ENCODE peak calls at places on chromosomes 13 and 19, in seven cellular contexts. One of them, this sample, is unnamed.

GRCh38 chr13:51793570-51794273 is 10.2 kb downstream of the DHRS12 start:
- DNase-seq in lower leg skin: no peak
- DNase-seq in GM23338: no peak
- DNase-seq in mucosa of descending colon: no peak
- DNase-seq in RWPE1: peak
- DNase-seq in endothelial cell: no peak
- DNase-seq in BJ: peak
- DNase-seq in this sample: no peak

GRCh38 chr13:77565635-77566034 is 30.1 kb downstream of the SCEL start:
- DNase-seq in lower leg skin: no peak
- DNase-seq in GM23338: peak
- DNase-seq in mucosa of descending colon: no peak
- DNase-seq in RWPE1: peak
- DNase-seq in endothelial cell: peak
- DNase-seq in BJ: no peak
- DNase-seq in this sample: no peak

GRCh38 chr19:18109731-18110671 is 12.4 kb downstream of the MAST3 start:
- DNase-seq in lower leg skin: no peak
- DNase-seq in GM23338: peak
- DNase-seq in mucosa of descending colon: peak
- DNase-seq in RWPE1: no peak
- DNase-seq in endothelial cell: no peak
- DNase-seq in BJ: no peak
- DNase-seq in this sample: no peak

GRCh38 chr13:32622827-32623226 is 36.6 kb downstream of the PDS5B start:
- DNase-seq in lower leg skin: no peak
- DNase-seq in GM23338: no peak
- DNase-seq in mucosa of descending colon: no peak
- DNase-seq in RWPE1: no peak
- DNase-seq in endothelial cell: no peak
- DNase-seq in BJ: no peak
- DNase-seq in this sample: no peak

GRCh38 chr13:110714798-110715394 is 1.4 kb downstream of the ING1 start:
- DNase-seq in lower leg skin: peak
- DNase-seq in GM23338: peak
- DNase-seq in mucosa of descending colon: peak
- DNase-seq in RWPE1: no peak
- DNase-seq in endothelial cell: peak
- DNase-seq in BJ: no peak
- DNase-seq in this sample: peak

GRCh38 chr13:104757712-104758111 is 1691.5 kb upstream of the SLC10A2 start:
- DNase-seq in lower leg skin: no peak
- DNase-seq in GM23338: no peak
- DNase-seq in mucosa of descending colon: no peak
- DNase-seq in RWPE1: no peak
- DNase-seq in endothelial cell: no peak
- DNase-seq in BJ: no peak
- DNase-seq in this sample: no peak

GRCh38 chr13:33794576-33794975 is 23.4 kb upstream of the RFC3 start:
- DNase-seq in lower leg skin: no peak
- DNase-seq in GM23338: no peak
- DNase-seq in mucosa of descending colon: no peak
- DNase-seq in RWPE1: no peak
- DNase-seq in endothelial cell: no peak
- DNase-seq in BJ: no peak
- DNase-seq in this sample: no peak

GRCh38 chr13:43196171-43196611 is 172.8 kb downstream of the DNAJC15 start:
- DNase-seq in lower leg skin: peak
- DNase-seq in GM23338: no peak
- DNase-seq in mucosa of descending colon: no peak
- DNase-seq in RWPE1: no peak
- DNase-seq in endothelial cell: no peak
- DNase-seq in BJ: no peak
- DNase-seq in this sample: peak

GRCh38 chr13:40784540-40784939 is 4.9 kb upstream of the SLC25A15 start:
- DNase-seq in lower leg skin: no peak
- DNase-seq in GM23338: no peak
- DNase-seq in mucosa of descending colon: no peak
- DNase-seq in RWPE1: no peak
- DNase-seq in endothelial cell: no peak
- DNase-seq in BJ: no peak
- DNase-seq in this sample: no peak

GRCh38 chr19:17932485-17933338 is at the start of gene CCDC124:
- DNase-seq in lower leg skin: peak
- DNase-seq in GM23338: peak
- DNase-seq in mucosa of descending colon: peak
- DNase-seq in RWPE1: peak
- DNase-seq in endothelial cell: peak
- DNase-seq in BJ: peak
- DNase-seq in this sample: peak

GRCh38 chr19:28294395-28294794 is 918.6 kb downstream of the UQCRFS1 start:
- DNase-seq in lower leg skin: no peak
- DNase-seq in GM23338: no peak
- DNase-seq in mucosa of descending colon: no peak
- DNase-seq in RWPE1: no peak
- DNase-seq in endothelial cell: no peak
- DNase-seq in BJ: no peak
- DNase-seq in this sample: no peak

GRCh38 chr19:54518844-54519243 is 16.2 kb downstream of the LAIR2 start:
- DNase-seq in lower leg skin: no peak
- DNase-seq in GM23338: no peak
- DNase-seq in mucosa of descending colon: no peak
- DNase-seq in RWPE1: peak
- DNase-seq in endothelial cell: no peak
- DNase-seq in BJ: no peak
- DNase-seq in this sample: no peak

DNA sequence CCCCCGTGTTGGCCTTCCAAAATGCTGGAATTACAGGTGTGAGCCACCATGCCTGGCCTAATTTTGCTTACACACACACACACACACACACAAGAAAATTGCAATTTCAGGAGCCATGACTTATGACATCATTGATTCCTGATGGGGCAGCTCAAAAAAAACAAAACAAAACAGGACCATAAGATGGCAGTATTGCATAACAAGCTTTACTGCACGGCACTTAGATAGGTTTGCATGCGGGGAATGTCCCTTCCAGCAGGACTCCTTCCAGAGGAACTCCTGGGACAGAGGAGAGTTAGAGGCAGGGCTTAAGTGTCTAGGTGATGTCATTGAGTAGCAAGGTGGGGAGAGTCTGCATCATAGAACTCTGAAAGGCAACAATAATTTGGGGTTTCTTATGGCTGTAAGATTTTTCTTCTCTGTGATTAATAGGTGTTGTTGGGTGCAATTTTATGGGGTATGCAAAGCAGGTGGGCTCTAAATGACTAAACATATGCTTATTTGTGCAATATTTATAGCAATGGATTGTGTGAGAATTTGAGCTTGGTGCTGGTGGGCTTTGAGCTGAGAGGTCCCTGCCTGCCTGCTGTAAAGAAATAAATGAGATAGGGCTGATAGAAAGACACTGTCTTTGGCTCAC is 9.0 kb upstream of the ACSBG2 start:
- DNase-seq in lower leg skin: no peak
- DNase-seq in GM23338: peak
- DNase-seq in mucosa of descending colon: no peak
- DNase-seq in RWPE1: peak
- DNase-seq in endothelial cell: no peak
- DNase-seq in BJ: no peak
- DNase-seq in this sample: no peak
- TF ChIP-seq CTCF in lower leg skin: no peak
- TF ChIP-seq CTCF in GM23338: peak
- TF ChIP-seq CTCF in mucosa of descending colon: no peak
- TF ChIP-seq CTCF in RWPE1: no peak
- TF ChIP-seq CTCF in endothelial cell: no peak
- TF ChIP-seq CTCF in BJ: peak
- TF ChIP-seq CTCF in this sample: no peak

GRCh38 chr19:37309834-37310575 is 60.9 kb upstream of the ZNF527 start:
- DNase-seq in lower leg skin: no peak
- DNase-seq in GM23338: peak
- DNase-seq in mucosa of descending colon: no peak
- DNase-seq in RWPE1: no peak
- DNase-seq in endothelial cell: no peak
- DNase-seq in BJ: no peak
- DNase-seq in this sample: no peak
- TF ChIP-seq CTCF in lower leg skin: no peak
- TF ChIP-seq CTCF in GM23338: peak
- TF ChIP-seq CTCF in mucosa of descending colon: no peak
- TF ChIP-seq CTCF in RWPE1: no peak
- TF ChIP-seq CTCF in endothelial cell: no peak
- TF ChIP-seq CTCF in BJ: no peak
- TF ChIP-seq CTCF in this sample: no peak

DNA sequence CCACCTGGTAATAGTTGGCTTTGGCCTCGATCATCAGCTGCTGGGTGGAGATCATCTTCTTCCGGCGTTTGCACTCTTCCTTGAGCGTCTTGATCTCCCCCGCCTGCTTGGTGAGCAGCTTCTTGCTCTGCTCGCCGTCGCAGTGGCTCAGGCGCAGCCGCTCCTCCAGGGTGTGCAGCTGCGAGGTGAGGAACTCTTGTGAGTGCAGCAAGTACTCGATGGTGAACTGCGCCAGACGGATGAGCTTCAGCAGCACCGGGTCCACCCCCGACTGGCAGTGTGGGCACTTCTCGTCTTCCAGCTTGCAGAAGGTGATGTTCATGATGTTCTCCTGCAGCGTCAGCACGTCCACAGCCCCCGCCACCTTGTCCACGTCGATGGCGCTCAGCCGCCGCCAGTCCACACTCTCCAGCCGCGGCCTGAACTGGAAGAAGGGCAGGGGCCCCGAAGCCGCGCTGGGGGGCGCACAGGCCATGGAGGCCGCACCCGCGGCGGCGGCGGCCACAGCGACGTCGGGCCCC is 3.2 kb downstream of the DZIP1 start:
- DNase-seq in lower leg skin: no peak
- DNase-seq in GM23338: peak
- DNase-seq in mucosa of descending colon: no peak
- DNase-seq in RWPE1: no peak
- DNase-seq in endothelial cell: peak
- DNase-seq in BJ: no peak
- DNase-seq in this sample: no peak
- TF ChIP-seq CTCF in lower leg skin: no peak
- TF ChIP-seq CTCF in GM23338: no peak
- TF ChIP-seq CTCF in mucosa of descending colon: no peak
- TF ChIP-seq CTCF in RWPE1: no peak
- TF ChIP-seq CTCF in endothelial cell: no peak
- TF ChIP-seq CTCF in BJ: no peak
- TF ChIP-seq CTCF in this sample: no peak

GRCh38 chr19:58304748-58305064 is 471 bp upstream of the ERVK3-1 start:
- DNase-seq in lower leg skin: no peak
- DNase-seq in GM23338: peak
- DNase-seq in mucosa of descending colon: no peak
- DNase-seq in RWPE1: no peak
- DNase-seq in endothelial cell: no peak
- DNase-seq in BJ: no peak
- DNase-seq in this sample: no peak

GRCh38 chr19:58307736-58308135 is 2.6 kb downstream of the ERVK3-1 start:
- DNase-seq in lower leg skin: no peak
- DNase-seq in GM23338: no peak
- DNase-seq in mucosa of descending colon: no peak
- DNase-seq in RWPE1: no peak
- DNase-seq in endothelial cell: no peak
- DNase-seq in BJ: no peak
- DNase-seq in this sample: no peak

GRCh38 chr19:58304255-58304654 is 922 bp upstream of the ERVK3-1 start:
- DNase-seq in lower leg skin: no peak
- DNase-seq in GM23338: peak
- DNase-seq in mucosa of descending colon: no peak
- DNase-seq in RWPE1: no peak
- DNase-seq in endothelial cell: no peak
- DNase-seq in BJ: no peak
- DNase-seq in this sample: no peak

GRCh38 chr19:58305932-58306323 is 751 bp downstream of the ERVK3-1 start:
- DNase-seq in lower leg skin: no peak
- DNase-seq in GM23338: no peak
- DNase-seq in mucosa of descending colon: no peak
- DNase-seq in RWPE1: no peak
- DNase-seq in endothelial cell: no peak
- DNase-seq in BJ: no peak
- DNase-seq in this sample: no peak

DNA sequence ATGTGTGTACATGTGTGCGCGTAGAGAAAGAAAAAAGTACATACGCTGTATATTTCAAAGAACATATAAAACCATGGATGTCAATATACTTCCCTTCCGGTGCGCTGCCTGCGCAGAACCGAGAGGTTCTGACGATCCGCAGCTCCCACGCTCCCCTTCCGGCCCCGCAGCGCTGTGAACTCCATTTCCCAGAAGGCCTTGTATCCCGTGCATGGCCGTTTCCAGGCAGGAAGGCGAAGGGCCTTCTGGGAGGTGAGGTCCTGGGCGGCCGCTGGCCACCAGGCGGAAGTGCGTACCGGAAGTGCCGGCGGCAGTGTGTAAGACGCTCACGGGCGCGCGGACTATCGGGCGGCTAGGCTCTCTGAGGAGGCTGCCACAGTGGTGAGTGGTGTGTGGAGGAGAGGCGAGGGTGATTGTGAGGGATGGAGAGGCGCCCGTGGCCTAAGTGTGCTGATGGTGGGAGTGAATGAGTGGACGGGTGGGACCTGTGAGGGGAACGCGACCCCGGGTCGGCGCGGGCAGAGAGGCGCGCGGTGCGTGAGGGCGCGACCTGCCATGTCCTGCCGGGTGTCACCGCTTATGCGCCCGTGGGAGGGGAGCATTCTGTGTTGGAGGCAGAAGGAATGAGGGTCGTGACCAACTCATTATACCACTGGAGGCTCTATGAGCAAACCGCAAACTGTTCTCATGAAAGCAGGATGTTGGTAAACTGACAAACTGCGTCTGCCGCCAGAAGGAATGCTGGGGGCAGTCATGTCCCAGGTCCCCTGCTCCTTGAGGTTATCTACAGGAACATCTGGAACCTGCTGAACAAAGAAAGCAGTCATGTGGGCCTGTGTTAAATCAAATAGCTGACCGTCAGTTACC is at the start of gene ERVK3-1:
- DNase-seq in lower leg skin: peak
- DNase-seq in GM23338: peak
- DNase-seq in mucosa of descending colon: peak
- DNase-seq in RWPE1: peak
- DNase-seq in endothelial cell: peak
- DNase-seq in BJ: peak
- DNase-seq in this sample: peak
- TF ChIP-seq CTCF in lower leg skin: no peak
- TF ChIP-seq CTCF in GM23338: no peak
- TF ChIP-seq CTCF in mucosa of descending colon: no peak
- TF ChIP-seq CTCF in RWPE1: no peak
- TF ChIP-seq CTCF in endothelial cell: no peak
- TF ChIP-seq CTCF in BJ: peak
- TF ChIP-seq CTCF in this sample: peak

DNA sequence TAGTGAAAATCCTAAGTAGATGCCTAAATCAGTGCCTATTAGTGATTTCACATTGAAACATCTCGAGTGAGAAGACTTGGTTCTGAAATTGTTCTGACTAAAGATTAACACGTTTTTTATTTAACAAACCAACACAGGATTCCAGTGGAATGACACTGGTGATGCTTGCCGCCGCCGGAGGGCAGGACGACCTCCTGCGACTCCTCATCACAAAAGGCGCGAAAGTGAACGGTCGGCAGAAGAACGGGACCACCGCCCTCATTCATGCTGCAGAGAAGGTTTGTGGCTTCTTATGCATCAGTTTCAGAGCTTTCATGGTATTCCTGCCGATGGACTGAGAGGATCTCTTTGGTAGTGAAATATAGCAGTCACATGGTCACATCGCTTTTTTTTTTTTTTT is 28.1 kb downstream of the MPHOSPH8 start:
- DNase-seq in lower leg skin: no peak
- DNase-seq in GM23338: no peak
- DNase-seq in mucosa of descending colon: no peak
- DNase-seq in RWPE1: no peak
- DNase-seq in endothelial cell: no peak
- DNase-seq in BJ: no peak
- DNase-seq in this sample: no peak
- TF ChIP-seq CTCF in lower leg skin: no peak
- TF ChIP-seq CTCF in GM23338: no peak
- TF ChIP-seq CTCF in mucosa of descending colon: no peak
- TF ChIP-seq CTCF in RWPE1: no peak
- TF ChIP-seq CTCF in endothelial cell: no peak
- TF ChIP-seq CTCF in BJ: no peak
- TF ChIP-seq CTCF in this sample: no peak

This sample was measured in gastrocnemius medialis.